ENCODE peak calls at places on chromosomes 3 and 15, in seven cellular contexts. F, G, X, H, L, S and V are unnamed samples.

GRCh38 chr3:16801223-16801622 is 83.5 kb upstream of the PLCL2 start:
- DNase-seq in X (no peak), S (no peak), G (no peak), F (no peak), H (no peak), L (no peak), V (no peak)

GRCh38 chr15:60213377-60214010 is 184.3 kb downstream of the ANXA2 start:
- DNase-seq in H (no peak), F (no peak), G (no peak), L (no peak), S (no peak), X (no peak), V (no peak)

GRCh38 chr15:47688573-47689086 is 28.7 kb upstream of the SEMA6D start:
- DNase-seq in G (no peak), S (no peak), H (no peak), F (no peak), X (peak; percentile 83), L (no peak), V (no peak)

GRCh38 chr3:97245201-97245910 is 431.0 kb downstream of the EPHA6 start:
- DNase-seq in F (no peak), S (no peak), G (no peak), L (no peak), X (no peak), H (no peak), V (no peak)

GRCh38 chr15:49492834-49493233 is 69.8 kb downstream of the FGF7 start:
- DNase-seq in L (no peak), G (no peak), H (no peak), S (no peak), X (peak; percentile 90), F (no peak), V (no peak)

GRCh38 chr3:30124435-30125390 is 481.7 kb upstream of the TGFBR2 start:
- DNase-seq in L (no peak), F (no peak), S (no peak), G (peak; percentile 75), X (peak; percentile 68), H (no peak), V (no peak)

GRCh38 chr3:38131621-38132369 is 5.1 kb downstream of the ACAA1 start:
- DNase-seq in H (no peak), F (no peak), G (peak; percentile 32), L (no peak), X (peak; percentile 31), S (no peak), V (no peak)

GRCh38 chr15:58357529-58358476 is 74.0 kb upstream of the LIPC start:
- DNase-seq in F (no peak), S (no peak), X (peak; percentile 76), G (no peak), L (no peak), H (no peak), V (no peak)

GRCh38 chr3:98518816-98519215 is 3.9 kb downstream of the CLDND1 start:
- DNase-seq in F (no peak), X (no peak), H (no peak), L (no peak), S (no peak), G (no peak), V (no peak)

GRCh38 chr3:98521897-98522537 is 685 bp downstream of the CLDND1 start:
- DNase-seq in F (peak; percentile 36), G (peak; percentile 64), X (peak; percentile 68), L (no peak), S (peak; percentile 78), H (peak; percentile 68), V (no peak)

GRCh38 chr3:98525494-98525893 is 2.8 kb upstream of the CLDND1 start:
- DNase-seq in X (no peak), S (no peak), H (no peak), L (no peak), F (no peak), G (no peak), V (no peak)

GRCh38 chr3:98519351-98519750 is 3.4 kb downstream of the CLDND1 start:
- DNase-seq in X (peak; percentile 35), F (no peak), S (no peak), L (no peak), G (no peak), H (no peak), V (no peak)

DNA sequence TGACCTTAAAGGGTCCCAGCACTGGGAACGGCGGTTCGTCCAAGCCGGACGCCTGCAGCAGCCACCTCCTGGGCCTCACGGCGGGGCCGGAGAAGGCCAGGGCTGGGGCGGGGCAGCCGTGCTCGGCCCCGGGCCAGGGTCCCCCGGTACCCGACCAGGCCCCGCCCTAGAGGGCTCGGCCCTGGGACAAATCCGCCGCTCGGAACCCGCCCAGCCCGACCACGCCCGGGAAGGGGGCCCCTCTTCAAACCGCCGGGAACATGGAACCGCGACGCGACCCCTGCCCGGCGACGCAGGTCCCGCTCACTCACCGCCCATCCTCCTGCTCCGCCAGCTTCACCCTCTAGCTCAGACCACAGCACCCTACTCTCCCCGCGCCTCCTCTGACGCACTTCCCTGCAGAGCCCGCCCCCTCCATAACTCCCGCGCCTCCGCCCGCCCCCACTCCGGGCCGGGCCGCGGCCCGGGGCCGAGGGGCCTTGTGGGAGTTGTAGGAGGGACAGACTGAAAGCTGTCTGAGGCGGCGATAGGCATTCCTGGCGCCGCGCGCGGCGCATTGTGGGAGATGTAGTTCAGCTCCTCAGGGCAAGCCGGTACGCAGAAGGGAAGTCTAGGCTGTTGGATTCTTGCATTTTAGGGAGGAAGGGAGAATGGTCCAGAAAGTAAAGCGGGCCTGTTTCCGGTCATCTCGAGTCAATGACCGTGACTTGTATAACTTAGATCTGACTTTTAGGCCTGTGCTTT is at the start of gene CLDND1:
- DNase-seq in L (peak; percentile 94), F (peak; percentile 95), X (peak; percentile 96), H (peak; percentile 98), G (peak; percentile 99), S (peak; percentile 100), V (peak; percentile 99)
- TF ChIP-seq POLR2A in L (peak; percentile 65), F (peak; percentile 83), X (peak; percentile 90), H (peak; percentile 72), G (peak; percentile 63), S (peak; percentile 33), V (no peak)

GRCh38 chr3:66809579-66809958 is 188.5 kb upstream of the KBTBD8 start:
- DNase-seq in F (no peak), S (no peak), X (no peak), G (peak; percentile 48), H (no peak), L (no peak), V (no peak)

GRCh38 chr3:66803206-66803605 is 194.9 kb upstream of the KBTBD8 start:
- DNase-seq in H (no peak), L (no peak), X (no peak), F (no peak), G (peak; percentile 16), S (no peak), V (no peak)

GRCh38 chr3:66800941-66801545 is 197.1 kb upstream of the KBTBD8 start:
- DNase-seq in G (no peak), L (no peak), H (no peak), F (no peak), X (peak; percentile 73), S (no peak), V (no peak)

GRCh38 chr3:66808891-66809578 is 189.1 kb upstream of the KBTBD8 start:
- DNase-seq in F (no peak), L (no peak), G (peak; percentile 28), S (no peak), H (no peak), X (no peak), V (no peak)

DNA sequence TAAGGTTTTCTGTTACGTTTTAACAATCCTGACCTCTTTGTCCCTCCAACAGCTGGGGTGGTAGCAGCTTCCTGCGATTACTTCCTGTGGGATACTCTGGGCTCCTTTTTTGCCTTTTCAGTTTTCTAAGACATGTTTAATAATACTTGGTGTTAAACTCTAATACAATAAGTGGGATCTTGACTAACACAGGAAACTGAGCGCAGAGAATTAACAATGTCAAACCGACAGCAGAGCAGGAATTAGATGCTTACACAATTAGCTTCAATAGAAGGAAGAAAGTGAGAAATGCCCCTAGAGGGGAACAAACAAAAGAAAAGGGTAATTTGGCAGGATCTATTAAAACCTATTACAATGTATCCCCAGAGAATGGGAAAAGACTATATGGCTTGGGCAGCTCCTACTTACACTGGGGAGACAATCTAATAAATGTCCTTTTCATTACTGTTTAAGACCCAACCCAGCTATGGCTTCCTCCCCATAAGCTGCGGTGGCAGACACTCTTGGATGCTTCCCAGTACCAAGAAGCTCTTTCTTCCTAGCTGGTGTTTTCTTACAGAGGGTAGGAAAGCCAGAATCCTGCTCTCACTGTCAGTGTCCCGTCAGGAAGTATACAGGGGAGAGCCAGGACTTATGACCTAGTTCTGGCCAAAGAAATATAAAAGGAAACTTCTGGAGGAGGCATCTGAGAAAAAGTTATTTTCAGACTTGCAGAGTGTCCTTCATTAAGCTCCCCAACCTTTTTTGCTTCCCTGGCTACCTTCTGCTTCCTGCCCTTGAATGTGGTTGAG is 194.2 kb upstream of the KBTBD8 start:
- DNase-seq in L (no peak), X (no peak), H (no peak), G (no peak), S (no peak), F (no peak), V (no peak)
- TF ChIP-seq CTCF in L (no peak), X (no peak), H (no peak), G (no peak), S (no peak), F (no peak), V (no peak)

GRCh38 chr3:123386477-123387040 is 62.3 kb downstream of the ADCY5 start:
- DNase-seq in G (no peak), L (no peak), S (peak; percentile 31), H (peak; percentile 61), X (peak; percentile 7), F (no peak), V (no peak)

GRCh38 chr3:123384256-123384655 is 64.6 kb downstream of the ADCY5 start:
- DNase-seq in H (peak; percentile 41), F (no peak), L (no peak), G (no peak), S (no peak), X (no peak), V (no peak)

GRCh38 chr3:123385072-123385471 is 63.8 kb downstream of the ADCY5 start:
- DNase-seq in S (peak; percentile 39), L (no peak), G (peak; percentile 36), X (peak; percentile 37), F (no peak), H (peak; percentile 93), V (no peak)

GRCh38 chr3:123385981-123386380 is 62.9 kb downstream of the ADCY5 start:
- DNase-seq in G (peak; percentile 28), F (no peak), L (no peak), H (peak; percentile 85), S (peak; percentile 40), X (peak; percentile 31), V (no peak)

DNA sequence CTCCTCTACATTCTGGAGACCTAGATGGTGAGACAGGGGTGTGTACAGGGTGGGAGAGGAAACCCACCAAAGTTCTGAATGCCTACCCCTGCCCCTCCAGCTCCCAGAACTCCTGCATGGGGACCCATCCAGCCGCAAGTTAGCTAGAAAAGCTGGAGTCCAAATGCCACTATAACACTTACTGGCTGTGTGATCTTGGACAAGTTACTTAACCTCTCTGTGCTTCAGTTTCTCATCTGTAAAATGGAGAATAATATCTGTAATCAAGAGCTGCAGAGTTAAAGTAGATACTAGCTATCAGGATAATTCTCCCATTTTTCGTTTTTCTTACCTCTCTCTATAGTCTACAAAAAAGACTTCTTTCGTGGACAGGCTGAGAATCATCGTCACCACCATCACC is 63.4 kb downstream of the ADCY5 start:
- DNase-seq in L (no peak), H (no peak), F (no peak), S (peak; percentile 22), G (no peak), X (no peak), V (no peak)
- H3K4me3 ChIP-seq in L (no peak overlapping the region), H (no peak overlapping the region), F (no peak overlapping the region), S (no peak overlapping the region), G (no peak overlapping the region), X (no peak overlapping the region), V (no peak overlapping the region)

DNA sequence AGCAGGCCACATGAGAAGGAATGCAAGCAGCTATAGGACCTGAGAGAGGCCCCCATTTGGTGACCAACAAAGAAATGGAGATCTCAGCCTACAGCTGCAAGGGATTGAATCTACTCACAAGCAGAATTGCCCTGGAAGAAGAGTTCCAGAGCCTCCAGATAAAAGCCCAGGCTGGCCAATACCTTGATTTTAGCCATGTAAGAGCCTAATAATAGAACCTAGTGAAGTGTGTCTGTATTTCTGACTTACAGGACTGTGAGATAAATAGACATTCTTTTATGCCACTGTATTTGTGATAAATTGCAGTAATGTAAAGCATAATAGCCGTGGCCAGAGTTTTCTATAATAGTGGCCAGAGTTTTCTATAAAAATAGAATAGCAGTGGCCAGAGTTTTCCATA is 254.6 kb downstream of the PYDC2 start:
- DNase-seq in G (no peak), H (no peak), X (no peak), F (no peak), L (no peak), S (no peak), V (no peak)
- TF ChIP-seq POLR2A in G (no peak), H (no peak), X (no peak), F (no peak), L (no peak), S (no peak), V (no peak)